ENCODE peak calls at places on chromosomes 13 and 19, in six cellular contexts. G is Peyer's patch, W is ovary, X is breast epithelium, I is transverse colon, P is uterus. F is an unnamed sample.

GRCh38 chr13:113161433-113161832 is 3.0 kb downstream of the PROZ start:
- DNase-seq in G (no peak), W (no peak), X (no peak), I (no peak), P (no peak), F (no peak)

GRCh38 chr13:84528408-84529055 is 646.3 kb upstream of the SLITRK1 start:
- DNase-seq in G (no peak), W (no peak), X (no peak), I (no peak), P (no peak), F (no peak)

GRCh38 chr19:58428617-58429016 is 11.3 kb downstream of the ZNF132 start:
- DNase-seq in G (no peak), W (no peak), X (no peak), I (no peak), P (no peak), F (no peak)

GRCh38 chr13:49351871-49352270 is 92.0 kb downstream of the CAB39L start:
- DNase-seq in G (no peak), W (no peak), X (no peak), I (no peak), P (no peak), F (no peak)

GRCh38 chr13:107993239-107993948 is 221.9 kb downstream of the LIG4 start:
- DNase-seq in G (no peak), W (no peak), X (no peak), I (no peak), P (no peak), F (no peak)

GRCh38 chr13:42684226-42684625 is 97.2 kb upstream of the FAM216B start:
- DNase-seq in G (no peak), W (no peak), X (no peak), I (no peak), P (no peak), F (no peak)

GRCh38 chr13:95100525-95101121 is 200.6 kb downstream of the ABCC4 start:
- DNase-seq in G (no peak), W (no peak), X (no peak), I (no peak), P (no peak), F (no peak)

GRCh38 chr13:44292545-44292944 is 81.1 kb upstream of the SERP2 start:
- DNase-seq in G (no peak), W (no peak), X (no peak), I (no peak), P (no peak), F (no peak)

GRCh38 chr19:16462757-16463250 is 9.0 kb downstream of the EPS15L1 start:
- DNase-seq in G (no peak), W (no peak), X (no peak), I (peak), P (no peak), F (no peak)

GRCh38 chr19:1355258-1355973 is 28.3 kb upstream of the NDUFS7 start:
- DNase-seq in G (peak), W (no peak), X (no peak), I (no peak), P (no peak), F (no peak)

GRCh38 chr19:13796301-13797057 is 1.2 kb downstream of the ZSWIM4 start:
- DNase-seq in G (no peak), W (peak), X (peak), I (peak), P (peak), F (peak)

GRCh38 chr19:36267061-36267845 is 52.3 kb downstream of the ZNF146 start:
- DNase-seq in G (no peak), W (no peak), X (no peak), I (no peak), P (no peak), F (no peak)

GRCh38 chr19:36265064-36265463 is 50.2 kb downstream of the ZNF146 start:
- DNase-seq in G (no peak), W (no peak), X (no peak), I (no peak), P (no peak), F (no peak)

GRCh38 chr19:36265856-36266374 is 51.0 kb downstream of the ZNF146 start:
- DNase-seq in G (no peak), W (no peak), X (no peak), I (no peak), P (no peak), F (no peak)

GRCh38 chr19:36266375-36266961 is 51.6 kb downstream of the ZNF146 start:
- DNase-seq in G (no peak), W (no peak), X (no peak), I (no peak), P (no peak), F (peak)
- TF ChIP-seq POLR2A in G (no peak), W (no peak), X (no peak), I (no peak), P (no peak), F (no peak)

GRCh38 chr19:35745328-35746086 is at the start of the genes PSENEN and U2AF1L4:
- DNase-seq in G (peak), W (peak), X (peak), I (peak), P (peak), F (peak)

GRCh38 chr19:35744335-35744687 is 907 bp downstream of the U2AF1L4 start:
- DNase-seq in G (no peak), W (no peak), X (no peak), I (no peak), P (no peak), F (no peak)

GRCh38 chr19:35744688-35745327 is 410 bp downstream of the U2AF1L4 start:
- DNase-seq in G (peak), W (peak), X (peak), I (peak), P (peak), F (peak)

GRCh38 chr19:35742121-35742724 is at the start of gene IGFLR1:
- DNase-seq in G (no peak), W (no peak), X (no peak), I (peak), P (no peak), F (no peak)

GRCh38 chr19:35743640-35744306 is 1.4 kb downstream of the U2AF1L4 start:
- DNase-seq in G (no peak), W (peak), X (no peak), I (no peak), P (no peak), F (no peak)
- H3K4me3 ChIP-seq in G (no peak), W (no peak), X (no peak), I (no peak), P (no peak), F (no peak)

DNA sequence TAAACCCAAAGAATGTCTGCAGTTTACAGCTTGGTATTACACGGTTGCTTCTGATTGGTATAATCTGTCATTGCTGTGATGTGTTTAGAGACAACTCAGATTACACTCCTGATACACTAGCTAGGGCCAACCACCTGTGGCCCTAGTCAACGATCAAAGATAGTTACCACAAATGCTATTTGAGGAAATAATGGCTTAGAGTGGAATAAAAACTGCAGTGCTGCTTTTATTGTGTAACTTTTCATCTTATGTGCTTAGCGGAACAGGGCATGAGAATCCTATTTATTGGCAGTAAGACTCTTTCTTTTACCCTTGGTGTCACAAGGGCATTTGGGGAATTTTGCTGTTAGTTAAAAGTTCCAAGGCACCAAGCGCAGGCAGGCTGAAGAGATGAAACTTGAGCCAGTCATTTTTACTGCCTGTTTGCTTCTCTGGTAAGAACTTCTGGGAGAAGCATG is 363.3 kb downstream of the KCNRG start:
- DNase-seq in G (no peak), W (no peak), X (no peak), I (no peak), P (no peak), F (no peak)
- H3K27ac ChIP-seq in G (no peak), W (no peak), X (no peak), I (no peak), P (no peak), F (no peak)

GRCh38 chr19:4053423-4054324 is 13.0 kb downstream of the ZBTB7A start:
- DNase-seq in G (peak), W (no peak), X (no peak), I (peak), P (peak), F (no peak)
- TF ChIP-seq POLR2A in G (no peak), W (no peak), X (no peak), I (no peak), P (no peak), F (no peak)

DNA sequence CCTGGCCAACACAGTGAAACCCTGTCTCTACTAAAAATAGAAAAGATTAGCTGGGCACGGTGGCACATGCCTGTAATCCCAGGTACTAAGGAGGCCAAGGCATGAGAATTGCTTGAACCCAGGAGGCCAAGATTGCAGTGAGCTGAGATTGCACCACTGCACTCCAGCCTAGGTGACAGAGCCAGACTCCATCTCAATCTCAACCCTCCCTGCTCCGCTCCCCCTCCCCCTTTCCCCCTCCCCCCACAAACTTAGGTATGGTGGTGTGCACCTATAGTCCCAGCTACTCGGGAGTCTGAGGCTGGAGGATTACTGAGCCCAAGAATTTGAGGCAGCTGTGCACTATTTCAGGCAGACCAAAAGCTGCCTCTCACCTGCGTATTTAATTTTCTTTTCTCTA is 21.6 kb upstream of the RNF113B start:
- DNase-seq in G (no peak), W (no peak), X (no peak), I (no peak), P (no peak), F (no peak)
- H3K4me3 ChIP-seq in G (no peak), W (no peak), X (no peak), I (no peak), P (no peak), F (no peak)

GRCh38 chr13:46143239-46143701 is 38.4 kb upstream of the CPB2 start:
- DNase-seq in G (no peak), W (no peak), X (no peak), I (no peak), P (no peak), F (no peak)
- H3K27ac ChIP-seq in G (no peak), W (no peak), X (no peak), I (no peak), P (no peak), F (no peak)

DNA sequence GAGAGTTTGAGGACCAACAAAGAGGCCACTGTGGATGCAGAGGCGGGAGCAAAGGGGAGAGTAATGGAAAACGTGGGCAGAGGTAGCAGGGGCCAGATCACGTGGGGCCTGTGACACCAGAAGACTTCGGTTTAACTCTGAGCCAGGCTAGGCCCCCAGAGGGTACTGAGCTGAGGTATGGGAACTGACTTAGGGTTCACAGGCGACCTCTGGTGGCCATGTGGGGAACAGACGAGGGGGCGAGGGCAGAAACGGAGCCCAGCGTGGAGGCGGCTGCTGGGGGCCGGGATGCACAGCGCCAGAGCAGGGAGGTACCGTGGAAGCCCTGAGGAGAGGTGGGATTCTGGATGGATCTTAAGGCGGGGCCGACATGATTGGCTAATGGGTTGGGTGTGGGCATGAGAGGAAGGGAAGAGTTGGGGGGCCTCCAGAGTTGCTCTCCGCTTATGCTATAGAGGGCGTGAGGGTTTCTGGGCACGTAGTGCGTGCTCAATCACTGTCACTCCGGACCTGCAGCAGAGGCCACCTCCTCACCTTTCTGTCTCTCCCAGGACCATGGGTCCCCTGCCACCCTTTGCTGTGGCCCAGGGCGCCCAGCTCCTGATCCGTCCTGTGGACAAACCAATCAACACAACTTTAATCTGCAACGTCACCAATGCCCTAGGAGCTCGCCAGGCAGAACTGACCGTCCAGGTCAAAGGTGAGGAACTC is 13.7 kb downstream of the PVR start:
- DNase-seq in G (peak), W (peak), X (peak), I (peak), P (peak), F (peak)
- TF ChIP-seq POLR2A in G (no peak), W (no peak), X (no peak), I (no peak), P (no peak), F (no peak)